ENCODE peak calls at places on chromosomes 13 and 19, in seven cellular contexts. Z is effector CD4-positive, alpha-beta T cell; X is AG04450; R is hepatic stellate cell; P is heart left ventricle; N is germinal center; V is NCI-H510A. H is an unnamed sample.

GRCh38 chr13:30880151-30880551 is 25.9 kb upstream of the MEDAG start:
- DNase-seq in V (no peak), R (no peak), N (no peak), Z (no peak), X (no peak), P (no peak), H (no peak)

GRCh38 chr13:101875717-101876393 is 423.4 kb downstream of the ITGBL1 start:
- DNase-seq in Z (no peak), X (peak; percentile 0), R (peak; percentile 0), V (peak; percentile 60), P (no peak), N (no peak), H (peak; percentile 15)

GRCh38 chr19:49338023-49338677 is 2.9 kb downstream of the CD37 start:
- DNase-seq in R (no peak), P (no peak), N (no peak), Z (no peak), X (no peak), V (no peak), H (no peak)

GRCh38 chr13:23654111-23655110 is 84.2 kb downstream of the TNFRSF19 start:
- DNase-seq in R (no peak), N (no peak), P (peak; percentile 81), X (no peak), Z (no peak), V (no peak), H (no peak)

GRCh38 chr19:54586397-54586796 is 7.0 kb upstream of the LILRA1 start:
- DNase-seq in R (no peak), Z (no peak), P (no peak), N (no peak), V (no peak), X (no peak), H (no peak)

GRCh38 chr13:52916483-52916990 is 68.1 kb upstream of the PCDH8 start:
- DNase-seq in Z (no peak), X (no peak), N (no peak), V (no peak), R (no peak), P (no peak), H (no peak)

GRCh38 chr19:35000647-35001501 is 751 bp downstream of the GRAMD1A start:
- DNase-seq in X (no peak), R (peak; percentile 63), V (no peak), P (peak; percentile 55), N (peak; percentile 53), Z (peak; percentile 69), H (no peak)

GRCh38 chr13:91946498-91947070 is 548.2 kb downstream of the GPC5 start:
- DNase-seq in N (no peak), V (peak; percentile 0), P (no peak), X (no peak), Z (no peak), R (peak; percentile 3), H (no peak)

GRCh38 chr13:112588490-112589297 is 741 bp upstream of the TUBGCP3 start:
- DNase-seq in Z (no peak), R (no peak), P (no peak), N (no peak), V (no peak), X (no peak), H (peak; percentile 26)

GRCh38 chr13:108733141-108733540 is 103.7 kb downstream of the MYO16 start:
- DNase-seq in Z (no peak), N (no peak), V (no peak), R (no peak), X (no peak), P (no peak), H (no peak)

GRCh38 chr13:25862156-25862555 is 189.7 kb downstream of the SHISA2 start:
- DNase-seq in V (no peak), Z (no peak), R (no peak), X (no peak), N (no peak), P (no peak), H (no peak)

GRCh38 chr13:37460211-37460610 is 138.4 kb downstream of the POSTN start:
- DNase-seq in V (no peak), N (no peak), R (no peak), Z (no peak), X (no peak), P (no peak), H (no peak)

GRCh38 chr19:40611096-40611495 is 9.9 kb downstream of the LTBP4 start:
- DNase-seq in N (no peak), P (no peak), R (no peak), V (peak; percentile 33), X (no peak), Z (no peak), H (no peak)

GRCh38 chr13:110759710-110760109 is 46.2 kb downstream of the ING1 start:
- DNase-seq in R (peak; percentile 14), X (no peak), V (no peak), Z (no peak), N (no peak), P (no peak), H (no peak)

GRCh38 chr19:33394006-33394722 is 20.7 kb downstream of the CEBPG start:
- DNase-seq in Z (no peak), P (peak; percentile 57), R (peak; percentile 88), X (no peak), V (no peak), N (no peak), H (no peak)

GRCh38 chr19:17455711-17456123 is 5.0 kb downstream of the NXNL1 start:
- DNase-seq in X (no peak), N (no peak), P (no peak), V (no peak), R (no peak), Z (no peak), H (no peak)